ENCODE peak calls at places on chromosomes 16 and 17, in seven cellular contexts. I is MCF 10A; L is globus pallidus; F is left ventricle myocardium inferior; P is fibroblast of mammary gland; N is GM18507; T is activated T-cell treated with anti-CD3 and anti-CD28 coated beads, Interleukin-2, amount 50 U/mL, for 48 hours. R is an unnamed sample.

GRCh38 chr17:30274887-30275286 is 16.9 kb downstream of the BLMH start:
- DNase-seq in L (no peak), P (peak), F (no peak), T (no peak), I (no peak), N (no peak), R (no peak)

GRCh38 chr16:19644877-19645276 is 73.2 kb downstream of the KNOP1 start:
- DNase-seq in L (no peak), P (peak), F (peak), T (no peak), I (no peak), N (no peak), R (no peak)

GRCh38 chr17:61644800-61645774 is 54.1 kb upstream of the NACA2 start:
- DNase-seq in L (no peak), N (no peak), I (no peak), T (no peak), P (no peak), F (no peak), R (no peak)

GRCh38 chr17:16352838-16353701 is at the start of gene CENPV:
- DNase-seq in F (peak), L (no peak), N (peak), T (peak), P (peak), I (peak), R (peak)

GRCh38 chr16:31472559-31473203 is 729 bp downstream of the TGFB1I1 start:
- DNase-seq in I (peak), P (peak), N (no peak), F (peak), T (peak), L (no peak), R (peak)

GRCh38 chr16:1495281-1496262 is 2.4 kb downstream of the TELO2 start:
- DNase-seq in T (no peak), N (no peak), L (no peak), F (no peak), P (no peak), I (no peak), R (no peak)

GRCh38 chr17:48103379-48103715 is 2.1 kb upstream of the CBX1 start:
- DNase-seq in F (no peak), N (no peak), L (no peak), T (no peak), P (no peak), I (no peak), R (no peak)

GRCh38 chr16:88527186-88527936 is 42.8 kb upstream of the ZC3H18 start:
- DNase-seq in L (no peak), P (peak), F (peak), N (peak), T (peak), I (peak), R (peak)

GRCh38 chr17:57604771-57605733 is 140.0 kb downstream of the CCDC182 start:
- DNase-seq in L (peak), F (peak), T (peak), I (no peak), P (no peak), N (peak), R (peak)

GRCh38 chr16:8391219-8391757 is 199.0 kb downstream of the TMEM114 start:
- DNase-seq in T (no peak), N (no peak), L (no peak), F (no peak), I (peak), P (no peak), R (no peak)

GRCh38 chr17:70060415-70060814 is 14.6 kb upstream of the KCNJ16 start:
- DNase-seq in N (no peak), P (peak), I (no peak), T (no peak), L (no peak), F (no peak), R (no peak)

GRCh38 chr16:28549301-28549899 is 4.3 kb upstream of the SGF29 start:
- DNase-seq in F (no peak), T (no peak), N (no peak), P (peak), L (no peak), I (peak), R (peak)

GRCh38 chr17:73585583-73585982 is 58.7 kb downstream of the SDK2 start:
- DNase-seq in P (no peak), F (no peak), T (no peak), L (no peak), N (no peak), I (no peak), R (no peak)

GRCh38 chr17:82860606-82861392 is 21.0 kb upstream of the ZNF750 start:
- DNase-seq in L (no peak), I (no peak), P (no peak), T (no peak), F (no peak), N (no peak), R (no peak)

GRCh38 chr17:36978810-36979584 is 30.2 kb downstream of the AATF start:
- DNase-seq in I (peak), L (no peak), N (no peak), P (no peak), F (no peak), T (no peak), R (peak)

GRCh38 chr16:49483251-49483650 is 109.6 kb downstream of the C16orf78 start:
- DNase-seq in F (no peak), I (no peak), L (no peak), P (no peak), N (no peak), T (no peak), R (no peak)

GRCh38 chr17:50268040-50268439 is 6.2 kb upstream of the TMEM92 start:
- DNase-seq in N (no peak), I (no peak), F (no peak), L (no peak), P (no peak), T (no peak), R (no peak)

GRCh38 chr16:9843424-9844013 is 338.7 kb downstream of the GRIN2A start:
- DNase-seq in I (no peak), L (no peak), T (no peak), F (no peak), N (no peak), P (peak), R (peak)

GRCh38 chr17:39618956-39619785 is 7.6 kb upstream of the PPP1R1B start:
- DNase-seq in F (no peak), N (no peak), L (no peak), I (no peak), T (no peak), P (no peak), R (no peak)

GRCh38 chr17:43393944-43394482 is 4.8 kb upstream of the ARL4D start:
- DNase-seq in N (peak), P (peak), T (peak), L (peak), F (peak), I (peak), R (peak)

GRCh38 chr17:73325527-73325842 is 13.7 kb upstream of the CDC42EP4 start:
- DNase-seq in T (no peak), P (peak), F (no peak), N (no peak), L (no peak), I (peak), R (peak)

GRCh38 chr16:27226476-27226875 is 23.1 kb downstream of the KDM8 start:
- DNase-seq in I (peak), T (no peak), P (no peak), N (no peak), L (no peak), F (no peak), R (no peak)

GRCh38 chr17:74549343-74549742 is 3.4 kb upstream of the CD300C start:
- DNase-seq in P (no peak), L (no peak), I (no peak), N (no peak), T (no peak), F (no peak), R (no peak)

GRCh38 chr16:47732806-47733150 is 271.6 kb downstream of the PHKB start:
- DNase-seq in P (peak), N (no peak), F (no peak), I (peak), T (no peak), L (no peak), R (peak)

GRCh38 chr16:79154081-79154480 is 446.5 kb downstream of the MAF start:
- DNase-seq in P (no peak), I (no peak), F (no peak), T (no peak), L (peak), N (no peak), R (no peak)

GRCh38 chr17:77354721-77355455 is 214.1 kb downstream of the SEC14L1 start:
- DNase-seq in F (peak), L (no peak), N (no peak), P (peak), T (peak), I (peak), R (peak)

GRCh38 chr16:14181371-14182050 is 110.4 kb downstream of the MRTFB start:
- DNase-seq in I (peak), T (no peak), P (peak), N (no peak), L (no peak), F (no peak), R (peak)

GRCh38 chr17:78890111-78890897 is 12.7 kb downstream of the CEP295NL start:
- DNase-seq in F (peak), I (no peak), L (peak), N (no peak), P (no peak), T (peak), R (no peak)

GRCh38 chr16:47519996-47520679 is 59.0 kb downstream of the PHKB start:
- DNase-seq in I (no peak), N (no peak), L (no peak), P (no peak), T (no peak), F (no peak), R (no peak)

GRCh38 chr17:4247361-4247980 is 16.3 kb downstream of the ANKFY1 start:
- DNase-seq in F (no peak), I (peak), N (no peak), T (no peak), L (no peak), P (no peak), R (no peak)

GRCh38 chr16:539901-540530 is 12.5 kb downstream of the CAPN15 start:
- DNase-seq in T (no peak), N (no peak), L (no peak), I (no peak), P (peak), F (no peak), R (peak)

GRCh38 chr17:70235252-70235651 is 65.9 kb downstream of the KCNJ2 start:
- DNase-seq in I (no peak), L (no peak), P (no peak), F (no peak), N (no peak), T (no peak), R (no peak)

GRCh38 chr16:85448557-85449194 is 164.4 kb upstream of the GSE1 start:
- DNase-seq in L (no peak), P (peak), T (peak), F (no peak), I (no peak), N (no peak), R (no peak)

GRCh38 chr17:5780476-5780875 is 196.2 kb upstream of the NLRP1 start:
- DNase-seq in P (peak), N (no peak), T (no peak), L (no peak), F (no peak), I (peak), R (peak)